ENCODE peak calls at places on chromosomes 12 and 14, in seven cellular contexts. H, N, U, X, A, Q and O are unnamed samples.

GRCh38 chr14:102005336-102005735 is 41.0 kb downstream of the DYNC1H1 start:
- DNase-seq in U (no peak), X (no peak), A (no peak), N (no peak), H (no peak), Q (no peak), O (no peak)

GRCh38 chr12:10584415-10584814 is 29.0 kb downstream of the MAGOHB start:
- DNase-seq in A (no peak), N (no peak), U (no peak), H (peak; percentile 2), X (no peak), Q (peak; percentile 20), O (no peak)

GRCh38 chr14:75229923-75230792 is 48.5 kb upstream of the FOS start:
- DNase-seq in X (no peak), N (no peak), A (peak; percentile 89), H (peak; percentile 10), Q (peak; percentile 99), U (no peak), O (peak; percentile 74)

GRCh38 chr12:127926004-127926403 is 341.0 kb upstream of the TMEM132C start:
- DNase-seq in N (peak; percentile 26), A (peak; percentile 6), Q (peak; percentile 17), X (peak; percentile 3), H (peak; percentile 60), U (no peak), O (no peak)

GRCh38 chr12:10130042-10130441 is at the start of gene CLEC7A:
- DNase-seq in Q (no peak), H (no peak), N (no peak), U (no peak), A (peak; percentile 17), X (no peak), O (peak; percentile 73)

GRCh38 chr12:8081228-8081920 is 700 bp upstream of the NECAP1 start:
- DNase-seq in X (peak; percentile 19), U (no peak), Q (peak; percentile 54), A (no peak), H (no peak), N (no peak), O (no peak)

GRCh38 chr14:21867541-21867940 is 193.9 kb upstream of the OR4E1 start:
- DNase-seq in U (no peak), H (peak; percentile 59), X (no peak), A (peak; percentile 90), N (no peak), Q (peak; percentile 2), O (no peak)

GRCh38 chr12:45369065-45369464 is 153.2 kb downstream of the ANO6 start:
- DNase-seq in A (peak; percentile 62), X (no peak), U (no peak), H (peak; percentile 73), Q (no peak), N (no peak), O (no peak)

GRCh38 chr12:120581998-120582397 is 796 bp upstream of the POP5 start:
- DNase-seq in Q (no peak), U (no peak), A (peak; percentile 19), X (no peak), N (no peak), H (no peak), O (no peak)

GRCh38 chr12:19529933-19530630 is 90.8 kb downstream of the AEBP2 start:
- DNase-seq in H (peak; percentile 49), A (peak; percentile 85), Q (no peak), U (no peak), N (no peak), X (no peak), O (no peak)

GRCh38 chr14:63852271-63852816 is 460 bp upstream of the SYNE2 start:
- DNase-seq in H (peak; percentile 46), X (peak; percentile 71), U (peak; percentile 28), N (no peak), A (peak; percentile 19), Q (peak; percentile 33), O (no peak)

GRCh38 chr12:4432878-4433820 is 12.5 kb downstream of the FGF6 start:
- DNase-seq in X (no peak), N (no peak), A (no peak), H (no peak), Q (no peak), U (no peak), O (no peak)

GRCh38 chr12:15698377-15698867 is 90.8 kb downstream of the EPS8 start:
- DNase-seq in X (no peak), Q (no peak), N (no peak), A (peak; percentile 28), U (no peak), H (no peak), O (no peak)

GRCh38 chr12:102227954-102228353 is 30.3 kb upstream of the PMCH start:
- DNase-seq in H (no peak), N (no peak), U (no peak), A (no peak), X (no peak), Q (no peak), O (no peak)

GRCh38 chr14:71497645-71498086 is 434.6 kb upstream of the RGS6 start:
- DNase-seq in U (no peak), N (no peak), A (peak; percentile 59), H (peak; percentile 74), Q (no peak), X (peak; percentile 83), O (peak; percentile 98)

GRCh38 chr12:510071-510825 is 50.5 kb downstream of the B4GALNT3 start:
- DNase-seq in X (peak; percentile 37), Q (peak; percentile 93), U (no peak), N (peak; percentile 22), A (no peak), H (no peak), O (no peak)

GRCh38 chr12:19885987-19886804 is 446.9 kb downstream of the AEBP2 start:
- DNase-seq in U (no peak), Q (no peak), N (no peak), H (no peak), X (no peak), A (no peak), O (no peak)

GRCh38 chr12:75086086-75087038 is 123.3 kb downstream of the KCNC2 start:
- DNase-seq in H (peak; percentile 65), X (no peak), U (no peak), N (no peak), A (no peak), Q (no peak), O (no peak)

GRCh38 chr12:110647669-110648068 is 33.7 kb downstream of the TCTN1 start:
- DNase-seq in H (no peak), A (no peak), Q (no peak), X (no peak), N (no peak), U (no peak), O (no peak)

GRCh38 chr14:69713127-69713800 is 53.7 kb upstream of the SRSF5 start:
- DNase-seq in Q (peak; percentile 33), A (peak; percentile 55), H (no peak), X (peak; percentile 88), N (no peak), U (no peak), O (no peak)

GRCh38 chr12:26524862-26525465 is 308.0 kb downstream of the ITPR2 start:
- DNase-seq in H (peak; percentile 12), A (peak; percentile 26), U (no peak), N (no peak), X (no peak), Q (peak; percentile 43), O (no peak)

GRCh38 chr14:61101803-61102548 is 120.9 kb downstream of the SLC38A6 start:
- DNase-seq in H (peak; percentile 67), N (no peak), X (peak; percentile 22), Q (no peak), A (peak; percentile 93), U (no peak), O (no peak)

GRCh38 chr12:12896261-12896660 is 4.9 kb downstream of the GPRC5A start:
- DNase-seq in N (no peak), U (no peak), X (no peak), Q (no peak), A (no peak), H (peak; percentile 61), O (no peak)

GRCh38 chr12:7750350-7750749 is 3.2 kb upstream of the CLEC4C start:
- DNase-seq in A (no peak), Q (no peak), N (no peak), U (no peak), H (no peak), X (no peak), O (no peak)

GRCh38 chr12:54692353-54692752 is 44.2 kb upstream of the DCD start:
- DNase-seq in H (no peak), Q (no peak), A (no peak), U (no peak), X (no peak), N (no peak), O (no peak)

GRCh38 chr14:35821546-35822411 is 4.4 kb upstream of the BRMS1L start:
- DNase-seq in Q (no peak), N (no peak), U (peak; percentile 36), X (no peak), A (peak; percentile 51), H (peak; percentile 19), O (no peak)

GRCh38 chr12:94743174-94743573 is 92.8 kb upstream of the TMCC3 start:
- DNase-seq in H (no peak), Q (no peak), X (no peak), U (no peak), A (no peak), N (no peak), O (no peak)

GRCh38 chr12:50765325-50765911 is 1.5 kb downstream of the ATF1 start:
- DNase-seq in H (peak; percentile 61), Q (peak; percentile 81), N (peak; percentile 12), X (peak; percentile 31), A (peak; percentile 58), U (peak; percentile 66), O (no peak)

GRCh38 chr12:98532687-98533304 is 17.4 kb downstream of the TMPO start:
- DNase-seq in X (peak; percentile 39), Q (peak; percentile 52), U (no peak), N (no peak), A (peak; percentile 56), H (peak; percentile 48), O (no peak)

GRCh38 chr12:77979597-77980250 is 149.0 kb downstream of the NAV3 start:
- DNase-seq in U (no peak), H (no peak), N (no peak), A (peak; percentile 20), Q (no peak), X (no peak), O (no peak)

GRCh38 chr12:112285600-112286401 is 96.4 kb downstream of the HECTD4 start:
- DNase-seq in H (no peak), Q (no peak), N (no peak), X (no peak), A (no peak), U (peak; percentile 48), O (no peak)

GRCh38 chr14:85811340-85811739 is 281.4 kb downstream of the FLRT2 start:
- DNase-seq in H (no peak), U (no peak), N (no peak), A (no peak), Q (no peak), X (no peak), O (no peak)